ENCODE peak calls at places on chromosomes 1 and 21, in eight cellular contexts. One of them, this sample, is unnamed.

GRCh38 chr1:51963592-51964308 is 26.8 kb downstream of the RAB3B start:
- DNase-seq in psoas muscle: no peak
- DNase-seq in bronchial epithelial cell: peak
- DNase-seq in ovary: no peak
- DNase-seq in uterus: no peak
- DNase-seq in cardiac muscle cell: no peak
- DNase-seq in stomach: no peak
- DNase-seq in MCF 10A: no peak
- DNase-seq in this sample: no peak

GRCh38 chr1:161792740-161793139 is 26.6 kb downstream of the ATF6 start:
- DNase-seq in psoas muscle: no peak
- DNase-seq in bronchial epithelial cell: peak
- DNase-seq in ovary: no peak
- DNase-seq in uterus: no peak
- DNase-seq in cardiac muscle cell: peak
- DNase-seq in stomach: no peak
- DNase-seq in MCF 10A: peak
- DNase-seq in this sample: no peak

GRCh38 chr1:9714257-9714718 is 62.8 kb downstream of the PIK3CD start:
- DNase-seq in psoas muscle: no peak
- DNase-seq in bronchial epithelial cell: no peak
- DNase-seq in ovary: no peak
- DNase-seq in uterus: no peak
- DNase-seq in cardiac muscle cell: no peak
- DNase-seq in stomach: no peak
- DNase-seq in MCF 10A: no peak
- DNase-seq in this sample: no peak

GRCh38 chr21:39444406-39445145 is 1.0 kb downstream of the LCA5L start:
- DNase-seq in psoas muscle: no peak
- DNase-seq in bronchial epithelial cell: peak
- DNase-seq in ovary: no peak
- DNase-seq in uterus: peak
- DNase-seq in cardiac muscle cell: peak
- DNase-seq in stomach: no peak
- DNase-seq in MCF 10A: peak
- DNase-seq in this sample: no peak

GRCh38 chr1:85366391-85366790 is 90.0 kb upstream of the BCL10 start:
- DNase-seq in psoas muscle: no peak
- DNase-seq in bronchial epithelial cell: peak
- DNase-seq in ovary: no peak
- DNase-seq in uterus: no peak
- DNase-seq in cardiac muscle cell: no peak
- DNase-seq in stomach: no peak
- DNase-seq in MCF 10A: peak
- DNase-seq in this sample: no peak

GRCh38 chr1:4650486-4650885 is 3.9 kb upstream of the AJAP1 start:
- DNase-seq in psoas muscle: peak
- DNase-seq in bronchial epithelial cell: peak
- DNase-seq in ovary: no peak
- DNase-seq in uterus: no peak
- DNase-seq in cardiac muscle cell: no peak
- DNase-seq in stomach: no peak
- DNase-seq in MCF 10A: peak
- DNase-seq in this sample: no peak

GRCh38 chr1:14549897-14550635 is 48.4 kb upstream of the KAZN start:
- DNase-seq in psoas muscle: no peak
- DNase-seq in bronchial epithelial cell: no peak
- DNase-seq in ovary: no peak
- DNase-seq in uterus: no peak
- DNase-seq in cardiac muscle cell: no peak
- DNase-seq in stomach: no peak
- DNase-seq in MCF 10A: no peak
- DNase-seq in this sample: no peak

GRCh38 chr1:183043872-183044859 is 20.9 kb downstream of the LAMC1 start:
- DNase-seq in psoas muscle: no peak
- DNase-seq in bronchial epithelial cell: no peak
- DNase-seq in ovary: no peak
- DNase-seq in uterus: no peak
- DNase-seq in cardiac muscle cell: no peak
- DNase-seq in stomach: no peak
- DNase-seq in MCF 10A: peak
- DNase-seq in this sample: no peak

GRCh38 chr1:72140222-72140621 is 142.1 kb downstream of the NEGR1 start:
- DNase-seq in psoas muscle: no peak
- DNase-seq in bronchial epithelial cell: peak
- DNase-seq in ovary: no peak
- DNase-seq in uterus: no peak
- DNase-seq in cardiac muscle cell: no peak
- DNase-seq in stomach: no peak
- DNase-seq in MCF 10A: peak
- DNase-seq in this sample: no peak

DNA sequence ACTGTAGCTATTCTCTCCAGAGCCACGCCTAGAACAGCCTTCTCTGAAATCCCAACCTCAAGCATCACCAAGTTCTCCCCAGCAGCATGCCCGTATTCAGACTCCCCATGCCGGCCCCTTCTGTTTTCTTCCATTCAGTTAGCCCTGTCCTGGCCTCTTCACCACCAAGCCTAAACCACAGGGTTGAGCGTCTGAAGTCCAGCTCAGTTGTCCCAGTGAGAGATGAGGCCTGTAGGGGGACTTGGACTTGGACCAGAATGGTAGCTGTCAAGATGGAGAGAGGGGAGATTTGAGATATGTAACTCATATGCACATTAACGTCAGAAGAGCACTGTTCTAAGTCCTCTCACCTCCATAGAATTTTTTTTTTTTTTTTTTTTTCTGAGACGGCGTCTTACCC is 5.5 kb upstream of the TMEM54 start:
- DNase-seq in psoas muscle: no peak
- DNase-seq in bronchial epithelial cell: no peak
- DNase-seq in ovary: no peak
- DNase-seq in uterus: no peak
- DNase-seq in cardiac muscle cell: no peak
- DNase-seq in stomach: no peak
- DNase-seq in MCF 10A: no peak
- DNase-seq in this sample: no peak
- TF ChIP-seq CTCF in psoas muscle: no peak
- TF ChIP-seq CTCF in bronchial epithelial cell: no peak
- TF ChIP-seq CTCF in ovary: no peak
- TF ChIP-seq CTCF in uterus: no peak
- TF ChIP-seq CTCF in cardiac muscle cell: no peak
- TF ChIP-seq CTCF in stomach: no peak
- TF ChIP-seq CTCF in MCF 10A: no peak
- TF ChIP-seq CTCF in this sample: no peak

GRCh38 chr1:33735624-33736023 is 128.3 kb upstream of the HMGB4 start:
- DNase-seq in psoas muscle: no peak
- DNase-seq in bronchial epithelial cell: peak
- DNase-seq in ovary: no peak
- DNase-seq in uterus: no peak
- DNase-seq in cardiac muscle cell: peak
- DNase-seq in stomach: no peak
- DNase-seq in MCF 10A: no peak
- DNase-seq in this sample: no peak
- TF ChIP-seq CTCF in psoas muscle: peak
- TF ChIP-seq CTCF in bronchial epithelial cell: no peak
- TF ChIP-seq CTCF in ovary: no peak
- TF ChIP-seq CTCF in uterus: no peak
- TF ChIP-seq CTCF in cardiac muscle cell: no peak
- TF ChIP-seq CTCF in stomach: no peak
- TF ChIP-seq CTCF in MCF 10A: no peak
- TF ChIP-seq CTCF in this sample: no peak

GRCh38 chr1:108200627-108201106 is 524 bp upstream of the SLC25A24 start:
- DNase-seq in psoas muscle: peak
- DNase-seq in bronchial epithelial cell: peak
- DNase-seq in ovary: peak
- DNase-seq in uterus: peak
- DNase-seq in cardiac muscle cell: peak
- DNase-seq in stomach: peak
- DNase-seq in MCF 10A: peak
- DNase-seq in this sample: no peak
- TF ChIP-seq CTCF in psoas muscle: no peak
- TF ChIP-seq CTCF in bronchial epithelial cell: peak
- TF ChIP-seq CTCF in ovary: no peak
- TF ChIP-seq CTCF in uterus: peak
- TF ChIP-seq CTCF in cardiac muscle cell: peak
- TF ChIP-seq CTCF in stomach: no peak
- TF ChIP-seq CTCF in MCF 10A: no peak
- TF ChIP-seq CTCF in this sample: no peak

DNA sequence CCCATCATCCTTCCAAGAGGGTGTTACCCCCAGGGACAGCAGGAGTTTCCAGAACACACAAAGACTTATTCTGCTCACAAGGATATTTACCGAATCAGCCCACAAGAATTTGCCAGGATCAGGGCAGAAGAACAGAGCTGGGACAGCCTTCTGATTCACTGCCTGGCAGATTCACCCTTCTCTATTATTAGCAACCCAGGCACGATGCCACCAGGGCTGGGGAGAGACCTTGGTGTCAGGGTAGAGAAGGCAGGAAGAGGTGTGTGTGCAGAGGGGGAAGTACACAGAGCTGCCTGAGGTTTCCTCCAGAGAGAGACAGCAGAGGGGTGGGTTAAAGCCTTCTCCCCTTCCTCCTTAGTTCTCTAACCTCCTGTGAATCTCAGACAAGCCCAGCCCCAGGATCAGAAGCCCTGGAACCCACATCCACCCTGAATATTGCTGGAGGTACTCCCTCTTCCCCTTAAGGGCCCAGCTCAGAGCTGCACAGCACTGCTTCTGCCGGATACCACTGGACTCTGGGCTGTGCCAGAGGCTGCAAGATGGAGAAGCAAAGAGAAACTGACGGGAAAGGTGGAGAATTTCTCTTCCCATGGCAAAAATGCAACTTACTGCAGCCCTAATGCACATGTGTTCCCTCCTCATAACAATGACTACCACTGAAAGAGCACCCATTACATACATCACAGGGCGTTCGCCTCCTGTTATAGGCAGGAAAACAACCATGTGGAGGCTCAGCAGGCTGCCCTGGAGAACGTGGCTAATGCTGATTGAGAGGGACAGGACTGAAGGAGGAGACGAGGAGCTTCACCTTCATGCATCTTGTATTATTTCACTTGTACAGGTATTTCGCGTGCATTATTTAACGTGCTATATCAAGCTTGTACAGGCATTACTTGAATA is 61.7 kb downstream of the ITPKB start:
- DNase-seq in psoas muscle: peak
- DNase-seq in bronchial epithelial cell: peak
- DNase-seq in ovary: peak
- DNase-seq in uterus: peak
- DNase-seq in cardiac muscle cell: no peak
- DNase-seq in stomach: peak
- DNase-seq in MCF 10A: peak
- DNase-seq in this sample: peak
- TF ChIP-seq CTCF in psoas muscle: no peak
- TF ChIP-seq CTCF in bronchial epithelial cell: no peak
- TF ChIP-seq CTCF in ovary: no peak
- TF ChIP-seq CTCF in uterus: no peak
- TF ChIP-seq CTCF in cardiac muscle cell: no peak
- TF ChIP-seq CTCF in stomach: no peak
- TF ChIP-seq CTCF in MCF 10A: no peak
- TF ChIP-seq CTCF in this sample: no peak

DNA sequence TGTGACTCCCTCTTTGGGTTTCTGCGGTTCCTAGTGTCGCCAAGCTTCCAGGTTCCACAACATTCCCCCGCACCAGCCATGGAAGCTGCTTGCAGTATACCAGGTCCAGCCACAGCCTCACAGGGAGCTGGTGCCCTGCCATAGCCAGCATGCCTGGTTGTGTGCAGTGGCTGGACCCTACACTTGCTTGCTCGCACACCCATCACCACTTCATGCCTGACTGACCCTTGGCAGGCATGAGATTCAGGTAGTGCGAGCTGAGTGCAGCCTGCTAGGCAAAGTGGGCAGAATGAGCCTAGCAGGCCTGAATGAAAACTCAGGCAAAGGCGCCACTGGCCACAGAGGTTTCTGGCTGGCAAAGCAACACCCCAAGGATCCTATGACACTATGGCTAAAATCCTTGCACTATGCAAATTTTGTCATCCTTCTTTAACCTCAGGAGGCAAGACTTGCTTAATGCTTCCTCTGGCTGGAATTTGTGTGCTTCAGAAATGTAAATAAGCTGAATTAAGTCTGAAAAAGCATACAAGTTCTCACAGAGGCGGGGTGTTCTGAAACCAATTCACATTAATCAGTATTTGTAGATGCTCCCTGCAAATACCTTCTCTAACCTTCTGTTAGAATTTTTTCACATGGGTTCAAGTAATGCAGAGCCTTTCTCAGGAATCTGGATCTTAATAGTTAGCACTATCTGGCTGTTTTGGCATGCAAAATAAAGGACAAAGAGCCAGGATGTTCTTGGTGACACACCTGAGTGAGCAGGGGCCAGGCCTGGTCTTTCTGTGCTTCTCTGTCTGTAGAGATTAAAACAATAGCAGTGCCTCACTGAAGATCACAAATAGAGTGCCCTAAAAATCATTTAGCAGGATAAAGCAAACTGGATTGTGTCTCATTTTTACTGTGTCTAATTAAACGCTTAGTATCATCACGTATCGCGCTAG is 256.9 kb downstream of the GPATCH2 start:
- DNase-seq in psoas muscle: no peak
- DNase-seq in bronchial epithelial cell: no peak
- DNase-seq in ovary: no peak
- DNase-seq in uterus: no peak
- DNase-seq in cardiac muscle cell: no peak
- DNase-seq in stomach: no peak
- DNase-seq in MCF 10A: no peak
- DNase-seq in this sample: no peak
- TF ChIP-seq CTCF in psoas muscle: no peak
- TF ChIP-seq CTCF in bronchial epithelial cell: no peak
- TF ChIP-seq CTCF in ovary: no peak
- TF ChIP-seq CTCF in uterus: no peak
- TF ChIP-seq CTCF in cardiac muscle cell: no peak
- TF ChIP-seq CTCF in stomach: no peak
- TF ChIP-seq CTCF in MCF 10A: no peak
- TF ChIP-seq CTCF in this sample: no peak

GRCh38 chr1:227805606-227806197 is 9.8 kb upstream of the PRSS38 start:
- DNase-seq in psoas muscle: no peak
- DNase-seq in bronchial epithelial cell: peak
- DNase-seq in ovary: no peak
- DNase-seq in uterus: no peak
- DNase-seq in cardiac muscle cell: no peak
- DNase-seq in stomach: no peak
- DNase-seq in MCF 10A: peak
- DNase-seq in this sample: no peak
- TF ChIP-seq CTCF in psoas muscle: no peak
- TF ChIP-seq CTCF in bronchial epithelial cell: no peak
- TF ChIP-seq CTCF in ovary: no peak
- TF ChIP-seq CTCF in uterus: no peak
- TF ChIP-seq CTCF in cardiac muscle cell: no peak
- TF ChIP-seq CTCF in stomach: no peak
- TF ChIP-seq CTCF in MCF 10A: peak
- TF ChIP-seq CTCF in this sample: no peak

This sample was measured in omental fat pad.